ENCODE peak calls at places on chromosomes 2 and 18, in four cellular contexts. W is foreskin fibroblast, U is fibroblast of the aortic adventitia, P is sigmoid colon. Q is an unnamed sample.

GRCh38 chr2:238159676-238160205 is 971 bp downstream of the ERFE start:
- DNase-seq in W (no peak), U (no peak), P (no peak), Q (no peak)

GRCh38 chr2:200689115-200689514 is 103.3 kb downstream of the AOX1 start:
- DNase-seq in W (no peak), P (no peak), U (no peak), Q (no peak)

GRCh38 chr2:188659656-188660406 is 314.3 kb upstream of the COL3A1 start:
- DNase-seq in P (no peak), U (peak; percentile 89), W (peak; percentile 60), Q (no peak)

GRCh38 chr2:234533631-234534030 is 36.8 kb upstream of the ARL4C start:
- DNase-seq in W (no peak), P (no peak), U (no peak), Q (no peak)

GRCh38 chr2:43161650-43162542 is 64.5 kb downstream of the ZFP36L2 start:
- DNase-seq in P (no peak), U (no peak), W (no peak), Q (no peak)

GRCh38 chr2:37453024-37453423 is 108.6 kb downstream of the QPCT start:
- DNase-seq in U (no peak), P (no peak), W (no peak), Q (no peak)

GRCh38 chr2:119250891-119251290 is 27.3 kb downstream of the STEAP3 start:
- DNase-seq in W (no peak), P (no peak), U (no peak), Q (no peak)

GRCh38 chr18:58344080-58344670 is 284.7 kb downstream of the ALPK2 start:
- DNase-seq in W (no peak), P (no peak), U (no peak), Q (no peak)

GRCh38 chr2:17643031-17643615 is 102.6 kb downstream of the VSNL1 start:
- DNase-seq in W (peak; percentile 95), P (peak; percentile 83), U (peak; percentile 95), Q (peak; percentile 90)

GRCh38 chr18:48833701-48834394 is 116.9 kb downstream of the SMAD7 start:
- DNase-seq in W (no peak), P (no peak), U (no peak), Q (no peak)

GRCh38 chr2:38509322-38509946 is 93.3 kb downstream of the HNRNPLL start:
- DNase-seq in W (peak; percentile 60), P (no peak), U (peak; percentile 87), Q (no peak)

GRCh38 chr18:38284992-38285391 is 719.4 kb upstream of the CELF4 start:
- DNase-seq in U (no peak), W (no peak), P (no peak), Q (no peak)

GRCh38 chr18:654601-655000 is 2.9 kb upstream of the TYMS start:
- DNase-seq in W (no peak), U (no peak), P (no peak), Q (no peak)

GRCh38 chr2:207014424-207014823 is 75.1 kb downstream of the CPO start:
- DNase-seq in U (no peak), W (no peak), P (no peak), Q (no peak)

GRCh38 chr2:240791821-240792657 is 28.0 kb downstream of the KIF1A start:
- DNase-seq in U (no peak), P (peak; percentile 60), W (no peak), Q (no peak)

GRCh38 chr2:27303093-27304025 is 4.9 kb downstream of the UCN start:
- DNase-seq in P (no peak), W (no peak), U (peak; percentile 85), Q (no peak)

GRCh38 chr2:61291851-61292575 is 130.0 kb downstream of the C2orf74 start:
- DNase-seq in W (no peak), U (no peak), P (no peak), Q (no peak)

GRCh38 chr2:109418716-109419115 is 195.1 kb downstream of the SEPTIN10 start:
- DNase-seq in U (no peak), W (no peak), P (no peak), Q (no peak)

GRCh38 chr2:164850235-164850634 is 8.6 kb upstream of the COBLL1 start:
- DNase-seq in U (no peak), P (no peak), W (no peak), Q (no peak)

GRCh38 chr2:44944102-44944951 is 2.8 kb downstream of the SIX3 start:
- DNase-seq in P (no peak), W (no peak), U (no peak), Q (no peak)

GRCh38 chr18:68759308-68759707 is 38.6 kb upstream of the CCDC102B start:
- DNase-seq in W (no peak), P (no peak), U (no peak), Q (no peak)

GRCh38 chr2:18518116-18519111 is 42.0 kb downstream of the RDH14 start:
- DNase-seq in P (no peak), W (peak; percentile 41), U (peak; percentile 70), Q (no peak)

GRCh38 chr2:210169871-210170441 is 1.3 kb downstream of the KANSL1L start:
- DNase-seq in P (no peak), W (peak; percentile 36), U (peak; percentile 84), Q (no peak)

GRCh38 chr18:40037386-40037785 is 1917.6 kb upstream of the PIK3C3 start:
- DNase-seq in U (no peak), P (no peak), W (no peak), Q (no peak)

GRCh38 chr2:188770296-188770695 is 203.9 kb upstream of the COL3A1 start:
- DNase-seq in W (no peak), U (no peak), P (no peak), Q (no peak)

DNA sequence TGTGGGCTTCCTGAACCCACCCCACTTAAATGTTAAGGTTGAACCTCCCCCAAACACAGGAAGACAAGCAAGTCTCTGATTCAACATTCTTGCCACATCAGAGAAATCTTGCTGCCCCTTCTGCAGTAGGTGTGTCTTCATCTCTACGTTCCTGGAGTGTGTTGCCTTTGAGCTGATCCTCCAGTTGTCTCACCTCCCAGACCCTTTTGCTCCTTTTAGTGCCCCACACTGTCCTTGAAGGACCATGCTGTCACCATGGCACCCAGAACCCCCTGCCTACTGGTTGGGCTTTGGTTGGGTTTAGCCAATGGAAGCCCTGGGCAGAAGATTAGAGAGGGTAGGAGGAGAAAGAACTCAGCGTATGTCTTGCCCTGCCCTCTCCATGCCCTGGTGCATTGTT is 10.7 kb downstream of the CAB39 start:
- DNase-seq in P (no peak), U (no peak), W (no peak), Q (no peak)
- H3K4me3 ChIP-seq in P (no peak overlapping the region), U (no peak overlapping the region), W (no peak overlapping the region), Q (no peak overlapping the region)

DNA sequence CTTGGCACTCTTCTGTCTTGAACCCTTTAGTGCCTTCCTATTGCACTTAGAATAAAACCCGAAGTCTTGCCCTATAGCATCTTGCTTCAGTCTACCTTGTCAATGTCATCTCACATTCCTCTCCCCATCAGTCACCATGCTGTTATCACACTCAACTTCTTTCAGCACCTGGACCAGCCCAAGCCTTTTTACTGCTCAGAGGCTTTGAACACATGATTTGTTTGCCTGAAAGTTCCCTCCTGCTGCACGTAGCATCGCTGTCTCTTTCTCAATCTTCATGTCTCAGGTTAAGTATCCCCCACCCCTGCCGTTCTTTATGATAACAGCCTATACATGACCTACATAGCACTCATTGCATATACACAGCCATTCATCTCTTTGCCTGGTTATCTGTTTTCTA is 41.3 kb upstream of the LGALSL start:
- DNase-seq in U (no peak), W (no peak), P (no peak), Q (no peak)
- TF ChIP-seq CTCF in U (no peak), W (no peak), P (no peak), Q (no peak)

GRCh38 chr18:28178720-28179119 is 1.8 kb upstream of the CDH2 start:
- DNase-seq in U (peak; percentile 57), P (no peak), W (no peak), Q (no peak)
- H3K4me3 ChIP-seq in U (peak overlapping the region; percentile 81), P (no peak overlapping the region), W (peak overlapping the region; percentile 91), Q (peak overlapping the region; percentile 76)

GRCh38 chr2:214966420-214966819 is 156.9 kb upstream of the BARD1 start:
- DNase-seq in W (no peak), U (no peak), P (no peak), Q (no peak)

GRCh38 chr2:214960677-214961076 is 151.2 kb upstream of the BARD1 start:
- DNase-seq in P (no peak), W (no peak), U (peak; percentile 22), Q (no peak)
- TF ChIP-seq CTCF in P (no peak), W (no peak), U (peak; percentile 15), Q (peak; percentile 37)

GRCh38 chr2:153386481-153386891 is 92.1 kb downstream of the RPRM start:
- DNase-seq in U (no peak), P (no peak), W (no peak), Q (no peak)
- H3K4me3 ChIP-seq in U (no peak overlapping the region), P (no peak overlapping the region), W (no peak overlapping the region), Q (no peak overlapping the region)

DNA sequence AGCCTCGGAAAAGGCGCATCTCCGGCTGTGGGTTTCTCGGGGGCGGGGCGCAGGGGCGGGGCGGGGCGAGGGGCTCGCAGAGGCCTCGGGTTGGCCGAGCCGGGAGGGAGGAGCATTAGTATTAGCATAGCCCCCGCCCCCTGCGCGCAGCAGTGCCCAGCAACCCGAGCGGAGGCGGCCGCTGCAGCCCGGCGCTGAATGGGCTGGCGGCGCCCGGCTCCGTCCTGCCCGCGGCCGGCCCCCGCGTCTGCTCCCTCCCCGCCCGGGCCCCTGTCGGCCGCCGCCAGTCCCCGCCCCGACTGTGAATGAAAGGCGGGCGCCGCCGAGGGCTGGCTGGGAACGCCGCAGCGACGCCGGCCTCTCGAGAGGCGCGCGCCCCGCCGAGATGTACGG is at the start of gene EFR3B:
- DNase-seq in P (peak; percentile 97), W (peak; percentile 94), U (peak; percentile 83), Q (peak; percentile 73)
- TF ChIP-seq CTCF in P (no peak), W (no peak), U (no peak), Q (no peak)

GRCh38 chr2:40131061-40131704 is 320.7 kb downstream of the SLC8A1 start:
- DNase-seq in W (no peak), U (no peak), P (no peak), Q (no peak)
- H3K4me3 ChIP-seq in W (no peak overlapping the region), U (no peak overlapping the region), P (no peak overlapping the region), Q (no peak overlapping the region)

GRCh38 chr2:3044587-3045317 is 332.9 kb downstream of the EIPR1 start:
- DNase-seq in P (no peak), U (no peak), W (no peak), Q (no peak)
- TF ChIP-seq CTCF in P (no peak), U (no peak), W (no peak), Q (no peak)

DNA sequence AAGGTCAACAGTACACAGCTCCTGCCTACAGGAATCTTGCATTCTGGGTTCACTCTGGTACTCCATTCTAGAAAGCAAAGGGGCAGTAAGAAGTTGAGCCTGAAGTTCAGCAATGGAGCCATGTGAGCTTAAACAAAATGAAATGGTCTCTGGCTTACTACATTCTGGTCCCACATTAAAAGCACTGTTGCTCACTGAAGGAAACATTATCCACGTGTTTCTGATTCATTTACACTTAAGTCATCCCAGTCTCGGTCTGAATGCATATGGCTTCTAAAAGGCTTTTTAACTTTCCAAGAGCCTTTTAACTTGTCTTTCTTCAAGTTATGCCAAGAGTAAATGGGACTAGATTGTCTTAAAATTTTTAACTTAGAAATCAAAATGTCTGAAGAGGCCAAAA is 177.8 kb downstream of the LNPK start:
- DNase-seq in P (no peak), U (no peak), W (no peak), Q (no peak)
- H3K4me3 ChIP-seq in P (no peak overlapping the region), U (no peak overlapping the region), W (no peak overlapping the region), Q (no peak overlapping the region)

GRCh38 chr2:20506281-20506685 is 59.4 kb downstream of the RHOB start:
- DNase-seq in W (peak; percentile 64), P (peak; percentile 43), U (peak; percentile 54), Q (peak; percentile 23)
- TF ChIP-seq CTCF in W (peak; percentile 31), P (no peak), U (peak; percentile 33), Q (peak; percentile 54)

Q was measured in AG04450.